ENCODE peak calls at places on chromosomes 1 and 21, in six cellular contexts. F, X, W, N, P and G are unnamed samples.

GRCh38 chr1:8689431-8690252 is 127.8 kb downstream of the RERE start:
- DNase-seq in X (no peak), F (no peak), N (no peak), W (no peak), P (no peak), G (no peak)

GRCh38 chr1:63073530-63074306 is 248.6 kb upstream of the FOXD3 start:
- DNase-seq in N (no peak), F (no peak), X (no peak), W (peak; percentile 60), P (no peak), G (peak; percentile 14)

GRCh38 chr1:32817815-32818786 is 648 bp downstream of the S100PBP start:
- DNase-seq in N (peak; percentile 67), X (no peak), F (peak; percentile 83), W (peak; percentile 86), P (peak; percentile 25), G (peak; percentile 23)

GRCh38 chr1:26711777-26712176 is 16.0 kb downstream of the ARID1A start:
- DNase-seq in P (no peak), X (no peak), F (no peak), W (no peak), N (no peak), G (no peak)

GRCh38 chr1:29650476-29650875 is 414.2 kb downstream of the PTPRU start:
- DNase-seq in X (no peak), F (no peak), W (no peak), N (no peak), P (no peak), G (no peak)

GRCh38 chr1:36522461-36523229 is 39.9 kb upstream of the CSF3R start:
- DNase-seq in P (no peak), N (no peak), W (no peak), X (no peak), F (no peak), G (no peak)

GRCh38 chr1:112704908-112705627 is 1.9 kb downstream of the RHOC start:
- DNase-seq in N (peak; percentile 84), P (peak; percentile 80), F (peak; percentile 95), W (peak; percentile 82), X (peak; percentile 83), G (peak; percentile 83)

GRCh38 chr1:30793209-30793608 is 35.6 kb upstream of the LAPTM5 start:
- DNase-seq in P (no peak), X (no peak), F (no peak), W (no peak), N (no peak), G (no peak)

GRCh38 chr1:243731301-243731891 is 118.6 kb downstream of the AKT3 start:
- DNase-seq in X (no peak), P (no peak), N (no peak), W (no peak), F (no peak), G (no peak)

GRCh38 chr1:28510350-28511223 is 4.7 kb downstream of the RCC1 start:
- DNase-seq in N (peak; percentile 55), P (no peak), X (no peak), W (no peak), F (peak; percentile 17), G (no peak)

GRCh38 chr1:213600879-213601278 is 386.9 kb upstream of the PROX1 start:
- DNase-seq in X (no peak), P (no peak), F (no peak), N (no peak), W (no peak), G (no peak)

GRCh38 chr1:245108251-245108650 is 46.5 kb upstream of the KIF26B start:
- DNase-seq in W (no peak), N (no peak), P (no peak), F (no peak), X (no peak), G (no peak)

GRCh38 chr1:154860154-154860870 is 9.8 kb downstream of the KCNN3 start:
- DNase-seq in W (no peak), X (peak; percentile 96), N (no peak), F (peak; percentile 52), P (peak; percentile 68), G (peak; percentile 46)

GRCh38 chr1:7621334-7622219 is 149.5 kb upstream of the VAMP3 start:
- DNase-seq in X (no peak), W (no peak), F (no peak), N (no peak), P (no peak), G (no peak)

GRCh38 chr1:37514350-37515184 is at the start of gene MEAF6:
- DNase-seq in W (peak; percentile 92), N (peak; percentile 74), X (no peak), F (peak; percentile 96), P (peak; percentile 87), G (peak; percentile 88)

GRCh38 chr1:54347955-54348699 is 58.1 kb downstream of the SSBP3 start:
- DNase-seq in N (peak; percentile 89), P (no peak), W (no peak), F (no peak), X (no peak), G (no peak)

GRCh38 chr1:105138445-105138821 is 1388.7 kb downstream of the AMY1C start:
- DNase-seq in X (no peak), W (no peak), N (peak; percentile 76), F (no peak), P (no peak), G (no peak)

GRCh38 chr1:88061106-88061829 is 622.8 kb upstream of the PKN2 start:
- DNase-seq in P (no peak), F (peak; percentile 5), W (no peak), X (no peak), N (peak; percentile 45), G (no peak)

GRCh38 chr1:2642560-2643413 is 10.0 kb upstream of the MMEL1 start:
- DNase-seq in N (peak; percentile 86), P (peak; percentile 100), X (peak; percentile 42), W (peak; percentile 94), F (peak; percentile 100), G (peak; percentile 100)

GRCh38 chr1:95668165-95668564 is 434.2 kb downstream of the RWDD3 start:
- DNase-seq in W (no peak), X (no peak), P (no peak), F (no peak), N (no peak), G (no peak)

GRCh38 chr1:101653482-101653946 is 343.2 kb downstream of the OLFM3 start:
- DNase-seq in P (no peak), F (no peak), N (no peak), W (peak; percentile 67), X (no peak), G (no peak)

GRCh38 chr1:228317891-228318810 is 88.5 kb downstream of the TRIM11 start:
- DNase-seq in P (no peak), F (no peak), W (no peak), N (no peak), X (no peak), G (no peak)

GRCh38 chr1:27650527-27651175 is 15.7 kb upstream of the FGR start:
- DNase-seq in F (peak; percentile 37), N (peak; percentile 43), P (no peak), X (no peak), W (no peak), G (no peak)

GRCh38 chr1:36408479-36408878 is 10.8 kb upstream of the LSM10 start:
- DNase-seq in F (no peak), N (no peak), X (no peak), W (no peak), P (no peak), G (no peak)

GRCh38 chr1:27528701-27529637 is 39.0 kb upstream of the WASF2 start:
- DNase-seq in N (no peak), P (no peak), W (no peak), X (no peak), F (peak; percentile 77), G (no peak)

GRCh38 chr21:24759348-24760118 is 847.7 kb downstream of the MRPL39 start:
- DNase-seq in X (no peak), F (no peak), P (no peak), N (no peak), W (no peak), G (no peak)

DNA sequence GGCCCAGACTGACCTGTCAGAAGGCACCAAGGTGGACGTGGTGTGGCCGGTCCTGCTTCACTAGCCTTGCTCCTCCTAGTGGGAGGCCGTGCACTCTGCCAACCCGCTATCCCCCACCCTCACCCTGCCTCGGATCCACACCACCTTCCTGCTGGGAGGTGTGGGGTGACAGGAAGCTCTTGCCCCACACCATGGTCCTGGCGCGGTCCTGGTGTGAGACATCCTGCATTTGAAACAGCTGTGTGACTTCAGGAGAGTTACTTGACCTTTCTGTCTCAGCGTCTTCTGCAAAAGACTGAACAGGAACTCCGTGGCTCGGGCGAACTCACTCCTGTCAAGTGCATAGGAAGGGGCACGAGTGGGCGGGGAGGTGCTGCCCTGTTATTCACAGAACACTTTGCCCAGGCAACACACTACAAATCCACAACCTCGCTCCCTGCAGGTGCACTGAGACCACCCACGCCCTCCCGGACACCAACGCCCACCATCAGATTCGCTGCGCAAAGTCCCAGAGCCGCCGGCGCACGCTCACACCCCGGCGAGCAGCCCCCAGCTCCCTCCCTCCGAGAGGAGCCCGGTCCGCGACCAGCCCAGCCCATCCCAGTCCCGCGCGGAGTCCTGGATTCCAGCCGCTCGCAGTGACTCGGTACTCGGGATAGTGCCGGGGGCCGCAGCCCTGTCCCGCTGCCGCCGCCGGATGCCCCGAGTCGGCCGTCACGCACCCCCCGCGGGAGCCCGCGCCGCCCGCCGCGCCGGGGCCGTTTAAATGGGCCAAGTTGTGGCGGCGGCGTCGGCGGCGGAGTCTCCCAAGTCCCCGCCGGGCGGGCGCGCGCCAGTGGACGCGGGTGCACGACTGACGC is at the start of gene SAMD11:
- DNase-seq in X (no peak), P (no peak), N (peak; percentile 40), F (peak; percentile 86), W (peak; percentile 80), G (no peak)
- TF ChIP-seq POLR2A in X (no peak), P (no peak), N (no peak), F (no peak), W (no peak), G (no peak)

DNA sequence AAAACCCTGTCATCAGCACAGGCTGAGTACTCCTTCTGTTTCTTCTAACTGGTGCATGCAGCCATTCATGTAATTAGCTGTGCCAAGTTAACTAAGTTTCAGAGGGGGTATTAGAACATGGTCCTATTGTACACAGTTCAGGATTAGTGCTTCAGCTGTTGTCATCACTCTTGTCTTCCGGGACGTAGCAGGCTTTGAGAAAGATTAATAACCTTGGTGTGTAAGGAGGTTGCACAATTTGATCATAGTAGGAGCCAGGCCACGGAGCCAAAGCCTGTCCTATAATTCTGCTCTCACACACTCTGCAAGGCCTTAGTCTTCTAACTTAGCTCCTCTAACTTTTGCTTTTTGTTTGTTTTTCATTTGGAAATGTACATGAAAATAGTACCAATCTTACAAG is 44.7 kb downstream of the PTGFRN start:
- DNase-seq in N (no peak), F (no peak), X (no peak), P (no peak), W (no peak), G (no peak)
- TF ChIP-seq POLR2AphosphoS5 in N (no peak), F (no peak), X (no peak), P (no peak), W (no peak), G (no peak)

DNA sequence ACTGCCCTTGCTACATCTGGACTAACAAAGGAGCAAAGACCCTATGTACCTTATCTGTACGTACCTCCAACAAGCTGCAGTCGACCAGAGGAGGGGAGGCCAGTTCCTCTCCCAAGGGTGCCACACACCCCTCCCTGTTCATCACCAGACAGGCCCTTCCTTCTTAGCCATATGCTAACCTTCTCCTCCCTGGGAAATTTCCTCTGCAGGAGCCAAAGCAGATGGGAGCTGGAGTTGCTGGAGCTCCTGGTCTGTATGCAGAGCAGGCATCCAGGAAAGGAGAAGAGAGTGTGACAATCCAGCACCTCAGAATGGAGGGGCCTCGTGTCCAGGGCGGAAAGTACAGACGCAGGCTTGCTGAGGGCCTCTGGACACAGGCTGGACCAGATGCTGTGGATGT is 48.5 kb downstream of the C8B start:
- DNase-seq in P (no peak), F (no peak), W (no peak), N (no peak), X (no peak), G (no peak)
- TF ChIP-seq TAF1 in P (no peak), F (no peak), W (no peak), N (no peak), X (no peak), G (no peak)

GRCh38 chr21:15729674-15730483 is at the start of gene USP25:
- DNase-seq in P (peak; percentile 74), X (peak; percentile 19), N (peak; percentile 68), W (peak; percentile 88), F (peak; percentile 97), G (peak; percentile 80)
- TF ChIP-seq POLR2A in P (peak; percentile 73), X (peak; percentile 85), N (peak; percentile 92), W (peak; percentile 86), F (peak; percentile 63), G (no peak)